ENCODE peak calls at places on chromosomes 13 and 19, in nine cellular contexts. V, R, I, Z, S, M, N, W and G are unnamed samples.

GRCh38 chr13:102598061-102598460 is 1.3 kb downstream of the TPP2 start:
- DNase-seq in W (no peak), S (no peak), I (no peak), M (no peak), R (no peak), N (no peak), Z (no peak), V (no peak), G (no peak)

GRCh38 chr13:99062593-99062992 is 84.7 kb upstream of the DOCK9 start:
- DNase-seq in Z (no peak), I (no peak), W (no peak), R (no peak), N (no peak), S (no peak), V (no peak), M (no peak), G (no peak)

GRCh38 chr13:31350560-31350959 is 150.8 kb downstream of the B3GLCT start:
- DNase-seq in M (no peak), W (no peak), I (no peak), Z (no peak), N (no peak), R (no peak), S (no peak), V (no peak), G (no peak)

GRCh38 chr13:38688674-38689073 is 1.8 kb downstream of the FREM2 start:
- DNase-seq in I (no peak), N (no peak), M (no peak), R (no peak), S (no peak), W (no peak), V (no peak), Z (no peak), G (no peak)

GRCh38 chr19:40692212-40692551 is 1.7 kb upstream of the NUMBL start:
- DNase-seq in N (no peak), W (no peak), M (no peak), S (no peak), V (no peak), R (no peak), Z (no peak), I (no peak), G (no peak)

GRCh38 chr19:3721131-3721899 is 13.1 kb downstream of the TJP3 start:
- DNase-seq in R (peak; percentile 53), Z (peak; percentile 80), M (peak; percentile 63), S (peak; percentile 80), N (peak; percentile 94), V (peak; percentile 84), W (peak; percentile 92), I (peak; percentile 79), G (peak; percentile 92)

GRCh38 chr13:38980628-38981078 is 10.0 kb downstream of the STOML3 start:
- DNase-seq in Z (no peak), I (no peak), R (no peak), M (no peak), V (no peak), N (no peak), S (no peak), W (no peak), G (no peak)

GRCh38 chr13:36718146-36718545 is 44.3 kb downstream of the SERTM1 start:
- DNase-seq in W (no peak), M (no peak), I (no peak), V (no peak), N (no peak), Z (no peak), S (no peak), R (no peak), G (no peak)

GRCh38 chr19:40555978-40556689 is 20.5 kb upstream of the SHKBP1 start:
- DNase-seq in M (no peak), S (no peak), I (no peak), N (no peak), V (no peak), R (no peak), W (no peak), Z (no peak), G (no peak)

GRCh38 chr19:5436101-5436947 is 18.9 kb upstream of the ZNRF4 start:
- DNase-seq in R (no peak), S (no peak), N (no peak), I (no peak), W (no peak), Z (no peak), M (no peak), V (no peak), G (peak; percentile 27)

GRCh38 chr19:2695288-2695866 is 7.1 kb downstream of the GNG7 start:
- DNase-seq in N (no peak), W (no peak), R (no peak), Z (no peak), V (no peak), I (no peak), M (no peak), S (peak; percentile 84), G (no peak)

GRCh38 chr13:83221256-83221655 is 661.0 kb downstream of the SLITRK1 start:
- DNase-seq in Z (no peak), S (no peak), I (no peak), V (no peak), W (no peak), N (no peak), M (no peak), R (no peak), G (no peak)

GRCh38 chr19:35040826-35041547 is 534 bp upstream of the HPN start:
- DNase-seq in W (peak; percentile 49), M (no peak), Z (no peak), S (peak; percentile 93), R (peak; percentile 71), V (no peak), N (no peak), I (peak; percentile 61), G (peak; percentile 59)

GRCh38 chr13:108911807-108912206 is 282.4 kb downstream of the MYO16 start:
- DNase-seq in Z (no peak), I (no peak), V (no peak), N (no peak), W (no peak), R (no peak), M (no peak), S (no peak), G (no peak)

GRCh38 chr13:95573226-95573625 is 20.7 kb downstream of the CLDN10 start:
- DNase-seq in S (no peak), R (no peak), N (no peak), Z (no peak), I (no peak), M (no peak), W (no peak), V (no peak), G (no peak)

GRCh38 chr19:1275260-1275975 is at the start of gene FAM174C:
- DNase-seq in S (peak; percentile 96), V (peak; percentile 98), Z (peak; percentile 95), I (peak; percentile 96), R (peak; percentile 88), N (peak; percentile 98), W (peak; percentile 98), M (peak; percentile 92), G (peak; percentile 99)

GRCh38 chr19:49335071-49335783 is at the start of gene CD37:
- DNase-seq in R (no peak), I (peak; percentile 55), S (peak; percentile 77), V (peak; percentile 37), W (peak; percentile 69), N (no peak), M (peak; percentile 26), Z (peak; percentile 51), G (peak; percentile 72)

GRCh38 chr19:37243206-37243632 is 25.2 kb downstream of the ZNF383 start:
- DNase-seq in M (no peak), Z (no peak), I (no peak), R (no peak), V (no peak), N (no peak), W (no peak), S (no peak), G (no peak)

GRCh38 chr13:27621116-27621365 is 651 bp upstream of the POLR1D start:
- DNase-seq in I (no peak), R (no peak), Z (no peak), V (no peak), N (no peak), M (no peak), W (no peak), S (no peak), G (no peak)

GRCh38 chr13:80126382-80127068 is 214.4 kb downstream of the SPRY2 start:
- DNase-seq in Z (no peak), M (no peak), V (no peak), N (no peak), I (no peak), W (no peak), S (no peak), R (no peak), G (no peak)

GRCh38 chr13:28394422-28394821 is 100.5 kb downstream of the FLT1 start:
- DNase-seq in R (no peak), Z (no peak), V (no peak), M (no peak), S (no peak), I (no peak), W (no peak), N (no peak), G (no peak)

GRCh38 chr19:14091086-14091884 is 734 bp upstream of the SAMD1 start:
- DNase-seq in M (no peak), R (no peak), S (no peak), N (peak; percentile 7), Z (no peak), V (no peak), W (peak; percentile 87), I (peak; percentile 76), G (peak; percentile 76)

GRCh38 chr19:15293751-15294505 is 38.4 kb downstream of the BRD4 start:
- DNase-seq in I (no peak), W (no peak), N (no peak), Z (no peak), M (no peak), V (no peak), S (no peak), R (no peak), G (no peak)

GRCh38 chr19:20153281-20153680 is 13.7 kb upstream of the ZNF486 start:
- DNase-seq in I (no peak), N (no peak), S (no peak), V (no peak), M (no peak), Z (no peak), R (no peak), W (no peak), G (no peak)

GRCh38 chr19:41296323-41296935 is 13.5 kb upstream of the CCDC97 start:
- DNase-seq in S (no peak), Z (no peak), M (no peak), I (no peak), W (no peak), V (no peak), N (no peak), R (no peak), G (no peak)

GRCh38 chr19:9848761-9849160 is 13.6 kb downstream of the PIN1 start:
- DNase-seq in W (no peak), N (no peak), V (no peak), M (no peak), S (no peak), R (no peak), I (no peak), Z (no peak), G (no peak)

GRCh38 chr19:38559428-38560401 is 58.0 kb downstream of the MAP4K1 start:
- DNase-seq in N (no peak), R (no peak), M (no peak), V (no peak), W (peak; percentile 53), I (peak; percentile 47), Z (no peak), S (no peak), G (peak; percentile 55)

GRCh38 chr13:110161112-110161897 is 145.7 kb downstream of the COL4A1 start:
- DNase-seq in W (no peak), M (no peak), I (no peak), S (no peak), Z (no peak), R (no peak), N (no peak), V (no peak), G (no peak)

GRCh38 chr19:42284066-42284501 is 15.0 kb downstream of the CIC start:
- DNase-seq in M (no peak), I (peak; percentile 91), W (peak; percentile 88), V (peak; percentile 89), Z (peak; percentile 83), N (peak; percentile 91), S (peak; percentile 93), R (no peak), G (peak; percentile 91)

GRCh38 chr19:19561946-19562664 is 24.0 kb downstream of the CILP2 start:
- DNase-seq in I (no peak), V (no peak), S (no peak), W (no peak), Z (no peak), R (no peak), M (no peak), N (no peak), G (no peak)